ENCODE peak calls at places on chromosomes 4 and X, in four cellular contexts. V is WTC11, U is HepG2, G is K562. H is an unnamed sample.

GRCh38 chrX:74656079-74656745 is 41.8 kb upstream of the RLIM start:
- DNase-seq in G (no peak), U (no peak), V (no peak), H (no peak)

GRCh38 chr4:55549888-55550287 is 3.2 kb upstream of the CLOCK start:
- DNase-seq in U (no peak), V (no peak), G (no peak), H (no peak)

GRCh38 chr4:185247151-185247550 is 37.8 kb downstream of the SNX25 start:
- DNase-seq in V (no peak), G (no peak), U (no peak), H (no peak)

GRCh38 chrX:41382699-41383645 is 49.0 kb downstream of the DDX3X start:
- DNase-seq in U (no peak), V (no peak), G (no peak), H (no peak)

GRCh38 chrX:39830414-39830813 is 267.3 kb downstream of the BCOR start:
- DNase-seq in V (no peak), U (no peak), G (no peak), H (no peak)

GRCh38 chrX:51891245-51891644 is 2.2 kb upstream of the MAGED1 start:
- DNase-seq in V (no peak), G (no peak), U (no peak), H (no peak)

GRCh38 chrX:119870626-119871131 is 854 bp downstream of the RNF113A start:
- DNase-seq in G (peak), V (no peak), U (peak), H (peak)

GRCh38 chr4:103996637-103997036 is 276.9 kb upstream of the TACR3 start:
- DNase-seq in U (peak), G (no peak), V (peak), H (peak)

DNA sequence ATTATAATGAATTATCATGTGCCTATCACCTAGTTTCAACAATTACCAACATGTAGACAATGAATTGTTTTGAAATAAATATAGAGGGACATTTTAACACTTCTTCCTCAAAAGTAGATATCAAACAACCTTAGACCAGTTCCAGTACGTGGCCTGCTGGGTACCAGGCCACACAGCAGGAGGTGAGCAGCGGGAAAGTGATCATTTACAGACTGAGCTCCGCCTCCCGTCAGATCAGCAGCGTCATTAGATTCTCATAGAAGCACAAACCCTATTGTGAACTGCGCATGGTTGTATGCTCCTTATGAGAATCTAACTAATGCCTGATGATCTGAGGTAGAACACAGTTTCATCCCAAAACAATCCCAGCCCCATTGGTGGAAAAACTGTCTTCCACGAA is 6.5 kb downstream of the BBS7 start:
- DNase-seq in G (no peak), U (no peak), V (peak), H (peak)
- TF ChIP-seq ELF4 in G (no peak), U (no peak), V (no peak), H (no peak)

GRCh38 chrX:103791233-103791632 is 14.6 kb downstream of the PLP1 start:
- DNase-seq in U (no peak), V (no peak), G (no peak), H (peak)

GRCh38 chrX:103792916-103793540 is 16.4 kb downstream of the PLP1 start:
- DNase-seq in U (no peak), V (no peak), G (no peak), H (no peak)

GRCh38 chrX:103793541-103793932 is 16.9 kb downstream of the PLP1 start:
- DNase-seq in V (no peak), U (no peak), G (no peak), H (no peak)

GRCh38 chrX:103794117-103794516 is 17.5 kb downstream of the PLP1 start:
- DNase-seq in V (no peak), U (no peak), G (no peak), H (no peak)

GRCh38 chrX:103791826-103792458 is 15.3 kb downstream of the PLP1 start:
- DNase-seq in G (no peak), V (no peak), U (no peak), H (no peak)
- TF ChIP-seq ELF4 in G (no peak), V (no peak), U (no peak), H (no peak)

DNA sequence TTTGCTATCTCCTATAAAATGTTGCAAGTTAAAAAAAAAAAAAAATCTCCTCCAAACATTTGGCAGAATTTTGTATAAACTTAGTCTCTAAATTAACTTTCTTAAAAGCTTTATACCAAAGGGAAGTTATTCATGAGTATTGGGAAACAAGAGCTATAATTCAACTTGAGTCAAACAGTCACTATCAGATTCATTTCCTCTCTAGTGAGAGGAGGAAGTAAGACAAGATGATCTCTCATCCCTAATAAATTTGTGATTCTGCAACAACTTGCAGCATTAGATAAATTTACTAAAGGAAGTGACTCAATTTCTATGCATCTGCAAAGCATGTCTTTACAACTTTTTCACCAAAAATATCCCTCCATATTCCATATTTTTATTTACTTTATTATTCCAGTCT is 135.4 kb upstream of the GNPDA2 start:
- DNase-seq in G (no peak), U (no peak), V (no peak), H (no peak)
- TF ChIP-seq ELF4 in G (no peak), U (no peak), V (no peak), H (no peak)

DNA sequence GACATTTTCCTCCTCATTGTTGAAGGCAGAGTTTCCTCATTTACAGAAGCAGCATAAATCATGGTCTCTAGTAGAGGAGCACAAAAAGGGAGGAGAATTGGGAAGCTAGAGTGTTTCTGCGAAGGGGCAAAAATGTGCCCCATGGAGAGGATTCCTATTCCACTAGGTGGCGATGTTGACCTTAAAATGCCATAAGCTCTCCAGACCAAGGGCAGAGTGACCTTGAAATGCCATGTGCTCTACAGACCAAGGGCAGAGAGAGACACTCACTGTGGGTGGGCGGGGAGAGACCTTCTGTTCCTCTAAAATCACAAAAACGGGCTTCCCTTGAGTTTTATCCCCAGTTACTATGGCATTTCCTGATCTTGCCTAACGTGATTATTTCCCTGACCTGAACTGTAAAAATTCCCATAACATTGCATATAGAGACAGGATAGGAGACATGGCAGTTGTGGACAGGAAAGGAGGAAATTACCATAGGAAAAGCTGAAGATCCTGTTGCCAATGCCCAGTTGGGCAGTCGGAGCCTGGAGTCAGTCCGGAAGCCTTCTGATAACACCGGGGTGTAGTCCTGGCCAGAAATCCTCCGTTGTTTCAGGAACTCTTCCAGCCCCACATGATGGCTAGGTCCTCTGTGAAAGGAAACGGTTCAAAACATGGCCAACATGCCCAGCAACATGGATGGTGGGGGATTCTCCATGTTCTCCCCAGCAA is 567.7 kb downstream of the MAGEB5 start:
- DNase-seq in U (peak), G (no peak), V (peak), H (peak)
- TF ChIP-seq ELF4 in U (no peak), G (no peak), V (no peak), H (no peak)

DNA sequence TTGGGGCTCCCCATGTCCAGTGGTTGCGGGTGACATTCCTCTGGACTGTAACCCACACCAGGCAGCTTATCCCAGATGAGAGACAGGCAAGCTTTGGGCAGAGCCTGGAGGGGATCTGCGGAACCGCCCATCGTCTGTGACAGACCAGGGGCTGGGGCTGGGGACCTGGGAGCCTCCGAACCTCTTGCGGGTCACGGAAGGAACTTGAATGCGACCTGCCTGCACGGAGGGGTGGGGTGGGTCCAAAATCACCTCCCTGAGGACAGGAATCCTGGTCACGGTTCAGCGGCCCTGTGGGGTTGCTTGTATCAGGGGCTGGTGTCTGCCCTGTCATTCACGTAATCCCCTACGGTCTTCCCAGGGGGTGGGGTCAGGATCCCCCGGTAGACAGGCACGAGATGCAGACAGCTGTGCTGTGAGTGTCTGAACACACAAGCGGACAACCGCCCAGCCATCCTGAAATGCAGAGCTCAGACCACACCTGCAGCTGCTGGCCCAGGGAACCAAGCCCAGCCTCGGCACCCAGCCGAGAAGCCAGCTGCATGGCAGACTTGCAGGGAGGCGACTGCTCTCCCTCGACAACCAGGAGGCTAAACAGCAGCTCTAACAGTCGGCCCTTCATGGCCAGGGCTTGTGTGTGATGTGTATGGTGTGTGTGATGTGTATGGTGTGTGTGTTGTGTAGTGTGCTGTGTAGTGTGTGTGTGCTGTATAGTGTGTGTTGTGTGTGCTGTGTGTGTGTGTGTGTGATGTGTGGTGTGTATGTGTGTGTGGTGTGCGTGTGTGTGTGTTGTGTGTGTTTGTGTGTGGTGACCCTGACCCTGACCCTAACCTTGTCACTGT is 105.9 kb upstream of the ADRA2C start:
- DNase-seq in G (no peak), V (no peak), U (no peak), H (no peak)
- TF ChIP-seq ELF4 in G (no peak), V (no peak), U (no peak), H (no peak)

GRCh38 chr4:9808077-9808476 is 26.6 kb downstream of the DRD5 start:
- DNase-seq in U (no peak), V (no peak), G (no peak), H (no peak)
- TF ChIP-seq ELF4 in U (no peak), V (no peak), G (no peak), H (no peak)

GRCh38 chrX:10622197-10622596 is 1.8 kb upstream of the MID1 start:
- DNase-seq in U (no peak), V (no peak), G (no peak), H (no peak)

GRCh38 chrX:10617964-10618342 is 2.4 kb downstream of the MID1 start:
- DNase-seq in V (no peak), U (no peak), G (no peak), H (peak)

GRCh38 chrX:10618911-10619310 is 1.5 kb downstream of the MID1 start:
- DNase-seq in V (no peak), U (no peak), G (no peak), H (no peak)

GRCh38 chrX:10619311-10620015 is 922 bp downstream of the MID1 start:
- DNase-seq in G (no peak), U (no peak), V (no peak), H (no peak)

DNA sequence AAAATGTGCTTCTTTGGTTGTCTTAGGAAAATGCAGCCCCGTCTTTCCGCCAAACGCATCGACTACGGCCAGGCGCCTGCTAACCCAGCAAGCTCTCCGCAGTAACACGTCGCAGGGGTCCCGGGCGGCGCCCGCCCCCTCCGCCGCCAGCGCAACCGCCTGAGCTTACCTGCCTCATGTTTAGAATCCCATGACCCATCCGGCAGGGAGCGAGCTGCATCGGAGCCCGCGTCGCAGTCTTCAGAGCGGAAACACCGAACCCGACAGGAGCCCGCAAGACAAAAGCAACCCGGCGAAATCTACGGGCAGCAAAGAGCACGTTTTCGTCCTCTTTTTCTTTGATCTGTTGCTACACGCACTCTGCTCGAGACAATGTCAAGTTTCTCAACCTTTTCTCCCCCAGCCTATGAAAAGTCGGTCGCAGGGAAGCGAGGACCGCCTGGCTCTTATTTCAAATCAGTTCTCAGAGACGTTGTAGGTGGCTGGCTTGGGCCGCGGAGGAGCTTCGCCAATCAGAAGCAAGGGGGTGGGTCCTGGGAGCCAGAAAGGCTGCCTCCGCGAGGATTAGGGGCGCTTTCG is at the start of gene MID1:
- DNase-seq in U (no peak), G (no peak), V (peak), H (peak)
- TF ChIP-seq ELF4 in U (no peak), G (no peak), V (no peak), H (no peak)

GRCh38 chr4:169618986-169619385 is 1.4 kb upstream of the CLCN3 start:
- DNase-seq in U (no peak), G (no peak), V (no peak), H (no peak)

GRCh38 chr4:169621754-169622481 is 1.5 kb downstream of the CLCN3 start:
- DNase-seq in G (no peak), V (no peak), U (peak), H (no peak)

GRCh38 chr4:169619518-169619957 is 840 bp upstream of the CLCN3 start:
- DNase-seq in V (peak), U (peak), G (peak), H (peak)

GRCh38 chr4:169619958-169620845 is at the start of gene CLCN3:
- DNase-seq in U (peak), G (peak), V (peak), H (peak)

DNA sequence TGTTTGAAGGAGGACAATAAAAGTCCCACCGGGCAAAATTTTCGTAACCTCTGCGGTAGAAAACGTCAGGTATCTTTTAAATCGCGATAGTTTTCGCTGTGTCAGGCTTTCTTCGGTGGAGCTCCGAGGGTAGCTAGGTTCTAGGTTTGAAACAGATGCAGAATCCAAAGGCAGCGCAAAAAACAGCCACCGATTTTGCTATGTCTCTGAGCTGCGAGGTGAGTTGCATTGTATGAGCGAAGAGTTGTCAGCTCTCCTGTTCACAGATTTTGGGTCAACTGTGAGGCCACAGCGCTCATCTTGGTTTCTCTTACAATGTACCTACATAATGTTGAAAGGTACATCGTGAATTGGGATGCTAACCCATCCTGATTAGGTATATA is 459 bp downstream of the CLCN3 start:
- DNase-seq in V (no peak), G (no peak), U (peak), H (no peak)
- TF ChIP-seq ELF4 in V (no peak), G (no peak), U (no peak), H (no peak)

GRCh38 chrX:12979630-12980015 is 4.7 kb downstream of the TMSB4X start:
- DNase-seq in G (no peak), V (no peak), U (no peak), H (no peak)

GRCh38 chrX:12978205-12979010 is 3.5 kb downstream of the TMSB4X start:
- DNase-seq in V (peak), G (no peak), U (no peak), H (no peak)

GRCh38 chrX:12981880-12982279 is 7.0 kb downstream of the TMSB4X start:
- DNase-seq in V (no peak), G (no peak), U (no peak), H (no peak)

GRCh38 chrX:12977761-12978204 is 2.9 kb downstream of the TMSB4X start:
- DNase-seq in G (no peak), U (no peak), V (no peak), H (no peak)

GRCh38 chrX:12979011-12979629 is 4.2 kb downstream of the TMSB4X start:
- DNase-seq in V (no peak), G (no peak), U (no peak), H (no peak)
- TF ChIP-seq ELF4 in V (no peak), G (no peak), U (no peak), H (no peak)

H was measured in HEK293T.